ENCODE peak calls at places on chromosomes 6 and 20, in seven cellular contexts. D is cardiac fibroblast; L is CD8-positive, alpha-beta T cell; Z is BJ; X is right lobe of liver; P is AG04450; H is fibroblast of lung. O is an unnamed sample.

GRCh38 chr6:153135681-153136080 is 4.6 kb upstream of the RGS17 start:
- DNase-seq in H (no peak), L (no peak), Z (no peak), P (no peak), D (no peak), X (no peak), O (no peak)

GRCh38 chr20:62374431-62375152 is 7.5 kb upstream of the LAMA5 start:
- DNase-seq in H (peak), L (no peak), D (no peak), X (no peak), Z (no peak), P (no peak), O (no peak)

GRCh38 chr20:36284751-36285150 is 21.4 kb upstream of the DLGAP4 start:
- DNase-seq in P (no peak), D (no peak), X (no peak), H (no peak), L (no peak), Z (no peak), O (no peak)

GRCh38 chr20:57581202-57582028 is 20.5 kb downstream of the PCK1 start:
- DNase-seq in D (no peak), X (no peak), Z (no peak), H (no peak), P (no peak), L (no peak), O (no peak)

GRCh38 chr6:13814938-13815575 is 700 bp upstream of the MCUR1 start:
- DNase-seq in D (no peak), Z (no peak), H (peak), L (no peak), P (no peak), X (no peak), O (no peak)

GRCh38 chr20:38515631-38516030 is 43.0 kb downstream of the RALGAPB start:
- DNase-seq in H (no peak), D (no peak), P (no peak), Z (no peak), X (no peak), L (no peak), O (no peak)

GRCh38 chr20:58550661-58551060 is 35.5 kb upstream of the APCDD1L start:
- DNase-seq in H (peak), Z (peak), P (peak), X (no peak), D (peak), L (no peak), O (peak)

GRCh38 chr20:50724851-50725721 is 6.3 kb upstream of the PARD6B start:
- DNase-seq in D (peak), Z (peak), P (peak), H (peak), X (peak), L (no peak), O (peak)

GRCh38 chr6:125792172-125792571 is 1.4 kb downstream of the NCOA7 start:
- DNase-seq in X (no peak), L (no peak), D (no peak), P (no peak), Z (no peak), H (no peak), O (no peak)

GRCh38 chr6:37454420-37455125 is 21.6 kb downstream of the CMTR1 start:
- DNase-seq in X (no peak), Z (no peak), L (no peak), D (no peak), P (no peak), H (no peak), O (no peak)

DNA sequence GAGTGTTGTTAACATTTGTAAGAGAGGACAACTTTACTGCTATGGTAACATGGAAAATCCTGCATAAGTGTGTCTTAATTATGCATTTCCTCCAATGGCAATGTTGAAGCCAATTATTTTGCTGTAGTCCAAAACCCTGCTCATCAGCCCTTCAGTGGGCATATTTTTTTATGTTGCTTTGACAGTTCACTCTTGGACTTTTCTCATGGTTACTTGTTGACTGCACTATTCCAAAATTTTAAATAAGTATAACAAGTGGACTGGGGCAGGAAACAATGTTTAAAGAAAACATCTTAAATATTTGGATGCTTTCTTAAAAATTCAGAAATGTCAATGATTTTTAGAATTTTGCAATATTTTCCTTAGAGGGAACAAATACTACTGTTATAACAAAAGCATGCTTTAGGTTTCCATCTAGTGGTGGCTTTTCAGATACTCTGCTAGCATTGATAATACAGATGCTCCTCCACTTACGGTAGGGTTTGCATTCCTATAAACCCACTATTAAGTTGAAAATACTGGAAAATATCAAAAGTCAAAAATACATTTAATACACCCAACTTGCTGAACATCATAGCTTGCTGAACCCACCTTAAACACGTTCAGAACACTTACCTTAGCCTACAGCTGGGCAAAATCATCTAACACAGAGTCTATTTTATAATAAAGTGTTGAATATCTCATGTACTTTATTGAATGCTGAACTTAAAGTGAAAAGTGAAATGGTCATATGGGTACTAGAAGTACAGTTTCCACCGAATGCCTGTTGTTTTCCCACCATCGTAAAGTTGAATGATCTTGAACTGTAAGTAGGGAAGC is 86.4 kb downstream of the ADGRG6 start:
- DNase-seq in X (no peak), H (peak), Z (no peak), P (no peak), D (peak), L (no peak), O (peak)
- TF ChIP-seq CTCF in X (peak), H (peak), Z (peak), P (peak), D (peak), L (peak), O (peak)

GRCh38 chr20:20010639-20011500 is 6.3 kb upstream of the NAA20 start:
- DNase-seq in P (peak), L (no peak), Z (peak), D (peak), X (no peak), H (peak), O (peak)
- H3K4me3 ChIP-seq in P (peak), L (no peak), Z (no peak), D (no peak), X (no peak), H (peak), O (no peak)

GRCh38 chr20:41005361-41005729 is 23.3 kb upstream of the TOP1 start:
- DNase-seq in H (peak), D (peak), P (peak), Z (peak), X (peak), L (no peak), O (peak)
- TF ChIP-seq CTCF in H (no peak), D (no peak), P (no peak), Z (no peak), X (no peak), L (no peak), O (no peak)

GRCh38 chr6:30877419-30878262 is 6.7 kb upstream of the DDR1 start:
- DNase-seq in D (peak), X (peak), Z (peak), P (peak), H (peak), L (peak), O (peak)
- H3K4me3 ChIP-seq in D (no peak), X (peak), Z (peak), P (peak), H (peak), L (peak), O (no peak)

DNA sequence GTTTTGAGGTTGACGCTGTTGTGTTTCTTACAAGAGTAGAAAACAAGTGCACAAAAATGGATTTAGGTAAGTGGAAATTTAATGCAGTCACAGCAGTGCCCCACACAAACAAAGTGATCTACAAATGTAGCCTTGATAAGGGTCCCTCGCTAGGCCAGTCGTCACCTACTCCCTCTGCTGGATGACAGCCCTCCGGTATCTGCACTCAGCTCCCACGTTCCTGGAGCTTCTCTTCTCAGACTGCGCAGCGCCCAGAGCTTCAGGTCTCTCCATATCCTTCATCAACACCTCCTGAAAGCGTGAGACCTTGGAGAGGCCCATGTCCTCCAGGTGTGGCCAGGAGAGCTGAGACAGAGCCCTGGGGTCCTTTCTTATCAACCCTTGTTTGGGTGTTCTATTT is 58.3 kb upstream of the MAP3K4 start:
- DNase-seq in P (no peak), H (no peak), X (no peak), Z (no peak), L (no peak), D (no peak), O (no peak)
- TF ChIP-seq CTCF in P (no peak), H (no peak), X (no peak), Z (no peak), L (no peak), D (peak), O (no peak)

O was measured in astrocyte of the cerebellum.